ENCODE peak calls at places on chromosomes 13 and 19, in four cellular contexts. U is pancreas, R is A673, C is neural progenitor cell. M is an unnamed sample.
A peak's percentile ranks its signal among the peaks of the same experiment; 100 is the strongest.

GRCh38 chr13:94292323-94292640 is 187.2 kb downstream of the DCT start:
- DNase-seq in U (no peak), R (no peak), C (no peak), M (no peak)

GRCh38 chr13:28356506-28357064 is 138.3 kb downstream of the FLT1 start:
- DNase-seq in U (no peak), R (no peak), C (no peak), M (no peak)

GRCh38 chr19:19366691-19367396 is 38.6 kb upstream of the GATAD2A start:
- DNase-seq in U (peak; percentile 87), R (peak; percentile 87), C (peak; percentile 84), M (peak; percentile 89)

GRCh38 chr19:48419158-48419920 is 25.9 kb downstream of the GRIN2D start:
- DNase-seq in U (no peak), R (peak; percentile 71), C (peak; percentile 85), M (peak; percentile 60)

GRCh38 chr19:33064778-33065550 is at the start of gene RHPN2:
- DNase-seq in U (peak; percentile 86), R (peak; percentile 88), C (peak; percentile 91), M (peak; percentile 76)

GRCh38 chr13:83378901-83379300 is 503.4 kb downstream of the SLITRK1 start:
- DNase-seq in U (no peak), R (peak; percentile 44), C (no peak), M (no peak)

GRCh38 chr19:6503407-6504201 is 1.5 kb upstream of the TUBB4A start:
- DNase-seq in U (no peak), R (no peak), C (no peak), M (no peak)

GRCh38 chr19:12194827-12195500 is 32.1 kb downstream of the ZNF136 start:
- DNase-seq in U (peak; percentile 92), R (peak; percentile 44), C (no peak), M (peak; percentile 96)

GRCh38 chr13:78913656-78914055 is 254.7 kb upstream of the OBI1 start:
- DNase-seq in U (no peak), R (no peak), C (no peak), M (no peak)

GRCh38 chr13:30730526-30730925 is 4.8 kb upstream of the ALOX5AP start:
- DNase-seq in U (no peak), R (no peak), C (peak; percentile 68), M (no peak)

GRCh38 chr13:46476174-46476573 is 76.8 kb upstream of the LRCH1 start:
- DNase-seq in U (no peak), R (no peak), C (no peak), M (no peak)

GRCh38 chr19:48624067-48624594 is 4.8 kb downstream of the SPHK2 start:
- DNase-seq in U (peak; percentile 97), R (peak; percentile 99), C (peak; percentile 100), M (peak; percentile 99)

GRCh38 chr19:46786236-46787039 is 2.0 kb downstream of the SLC1A5 start:
- DNase-seq in U (peak; percentile 65), R (peak; percentile 85), C (peak; percentile 59), M (peak; percentile 73)

GRCh38 chr13:33785384-33785783 is 32.6 kb upstream of the RFC3 start:
- DNase-seq in U (no peak), R (no peak), C (no peak), M (no peak)

GRCh38 chr13:45341799-45342584 is 1.0 kb upstream of the TPT1 start:
- DNase-seq in U (no peak), R (peak; percentile 53), C (no peak), M (no peak)

GRCh38 chr13:80037505-80037888 is 303.4 kb downstream of the SPRY2 start:
- DNase-seq in U (no peak), R (no peak), C (no peak), M (no peak)

GRCh38 chr13:112651750-112652511 is 37.9 kb upstream of the ATP11A start:
- DNase-seq in U (no peak), R (no peak), C (no peak), M (no peak)

GRCh38 chr13:105825071-105825470 is 710.4 kb downstream of the EFNB2 start:
- DNase-seq in U (no peak), R (no peak), C (no peak), M (no peak)

DNA sequence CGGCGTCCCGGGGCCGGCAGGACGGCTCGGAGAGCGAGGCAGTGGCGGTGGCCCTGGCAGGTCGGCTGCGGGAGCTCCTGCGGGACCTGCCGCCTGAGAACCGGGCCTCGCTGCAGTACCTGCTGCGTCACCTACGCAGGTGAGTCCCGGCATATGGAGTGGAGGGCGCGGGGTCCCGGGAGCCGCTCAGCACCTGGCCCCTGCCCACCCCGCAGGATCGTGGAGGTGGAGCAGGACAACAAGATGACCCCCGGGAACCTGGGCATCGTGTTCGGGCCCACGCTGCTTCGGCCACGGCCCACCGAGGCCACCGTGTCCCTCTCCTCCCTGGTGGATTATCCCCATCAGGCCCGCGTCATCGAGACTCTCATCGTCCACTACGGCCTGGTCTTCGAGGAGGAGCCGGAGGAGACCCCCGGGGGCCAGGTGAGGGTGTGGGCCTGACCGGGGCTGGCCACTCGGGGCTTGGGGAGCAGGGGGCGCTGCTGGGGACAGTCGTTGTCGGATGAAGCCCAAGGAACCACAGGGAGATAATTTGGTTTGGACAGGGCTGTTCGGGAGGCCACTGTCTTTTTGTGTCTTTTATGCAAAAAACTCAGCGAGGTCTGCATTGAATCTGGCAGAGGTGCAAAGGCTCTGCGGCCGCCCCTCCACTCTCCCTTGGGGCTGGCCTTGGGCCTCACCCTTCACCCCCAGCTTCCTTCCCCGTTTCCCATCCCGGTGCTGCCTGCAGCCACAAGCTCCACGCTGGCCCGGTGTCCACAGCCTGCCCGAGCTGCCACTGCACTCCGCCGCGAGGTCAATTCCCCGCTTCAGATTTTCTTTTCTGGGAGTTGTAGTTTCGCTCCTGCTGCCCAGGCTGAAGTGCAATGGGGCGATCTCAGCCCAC is 12.0 kb downstream of the POLR2E start:
- DNase-seq in U (peak; percentile 61), R (no peak), C (no peak), M (no peak)
- H3K4me3 ChIP-seq in U (peak overlapping the region; percentile 17), R (no peak overlapping the region), C (peak overlapping the region; percentile 57), M (no peak overlapping the region)

DNA sequence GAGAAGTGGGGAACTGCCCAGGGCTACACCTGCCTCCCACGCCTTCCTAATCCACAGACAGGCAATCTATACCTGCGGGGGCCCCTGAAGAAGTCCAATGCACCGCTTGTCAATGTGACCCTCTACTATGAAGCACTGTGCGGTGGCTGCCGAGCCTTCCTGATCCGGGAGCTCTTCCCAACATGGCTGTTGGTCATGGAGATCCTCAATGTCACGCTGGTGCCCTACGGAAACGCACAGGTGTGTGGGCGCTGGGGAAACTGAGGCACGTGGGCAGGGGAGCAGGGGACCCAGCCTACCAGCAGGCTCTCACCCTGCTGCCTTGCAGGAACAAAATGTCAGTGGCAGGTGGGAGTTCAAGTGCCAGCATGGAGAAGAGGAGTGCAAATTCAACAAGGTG is 1.4 kb downstream of the IFI30 start:
- DNase-seq in U (no peak), R (no peak), C (no peak), M (no peak)
- H3K4me3 ChIP-seq in U (no peak overlapping the region), R (no peak overlapping the region), C (no peak overlapping the region), M (no peak overlapping the region)

DNA sequence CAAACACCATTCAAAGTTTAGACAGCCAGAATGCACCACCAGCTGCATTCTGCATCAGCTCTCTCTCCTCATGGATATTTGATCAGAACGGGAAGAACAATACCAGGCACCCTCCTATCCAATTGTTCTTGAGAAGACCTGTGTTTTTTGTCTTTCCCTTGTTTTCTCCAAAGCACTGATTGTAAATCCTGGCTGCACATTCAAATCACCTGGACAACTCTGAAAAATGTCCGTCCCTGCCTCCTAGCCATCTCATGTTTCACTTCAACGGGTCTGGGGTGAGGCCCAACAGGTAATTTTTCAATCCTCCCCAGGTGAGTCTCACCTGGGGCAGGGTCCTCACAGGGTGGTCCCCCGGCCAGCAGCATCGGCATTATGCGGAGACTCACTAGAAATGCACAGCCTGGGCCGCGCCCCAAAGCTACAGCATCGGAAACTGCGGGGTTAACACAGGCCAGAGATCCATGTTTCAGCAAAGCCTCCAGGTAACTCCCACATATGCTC is 5.5 kb downstream of the IRS2 start:
- DNase-seq in U (no peak), R (no peak), C (no peak), M (no peak)
- H3K4me3 ChIP-seq in U (peak overlapping the region; percentile 7), R (peak overlapping the region; percentile 82), C (peak overlapping the region; percentile 30), M (no peak overlapping the region)

DNA sequence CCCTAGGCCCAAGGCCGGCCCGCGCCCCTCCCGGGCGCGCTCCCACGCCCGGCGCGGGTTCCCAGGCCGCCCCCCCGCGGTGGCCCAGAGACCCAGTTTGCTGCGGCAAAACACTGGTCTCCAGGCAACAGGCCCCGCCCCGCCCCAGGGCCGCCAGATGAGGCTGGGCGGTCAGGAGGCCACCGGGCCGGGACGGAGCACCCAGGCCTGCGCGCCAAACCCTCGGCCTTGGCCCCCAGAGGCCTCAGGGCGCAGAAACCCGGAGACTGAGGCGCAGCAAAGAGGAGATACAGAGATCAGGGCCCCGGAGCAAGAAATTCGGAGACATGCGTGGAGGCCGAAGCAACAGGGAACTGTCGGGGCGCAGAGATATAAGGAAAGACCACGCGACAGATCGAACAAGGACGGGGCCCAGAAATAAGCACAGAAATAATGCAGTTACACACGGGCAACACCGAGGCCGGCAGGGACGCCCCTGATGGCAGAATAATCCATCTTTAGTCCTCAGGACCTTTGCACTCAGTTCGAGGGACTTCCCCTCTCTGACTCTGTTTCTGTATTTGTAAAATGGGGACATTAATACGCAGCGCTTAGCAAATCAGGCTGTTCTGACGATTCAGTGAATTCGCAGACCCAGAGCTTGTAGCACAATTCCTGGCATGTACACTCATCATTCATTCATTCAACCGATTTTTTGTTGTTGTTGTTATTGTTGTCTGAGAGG is 20.8 kb upstream of the ERCC1 start:
- DNase-seq in U (peak; percentile 95), R (peak; percentile 48), C (peak; percentile 96), M (peak; percentile 93)
- H3K4me3 ChIP-seq in U (no peak overlapping the region), R (no peak overlapping the region), C (peak overlapping the region; percentile 66), M (peak overlapping the region; percentile 57)

GRCh38 chr13:40983269-40983668 is 35.8 kb downstream of the ELF1 start:
- DNase-seq in U (no peak), R (peak; percentile 33), C (no peak), M (no peak)
- H3K4me3 ChIP-seq in U (no peak overlapping the region), R (peak overlapping the region; percentile 50), C (no peak overlapping the region), M (no peak overlapping the region)

DNA sequence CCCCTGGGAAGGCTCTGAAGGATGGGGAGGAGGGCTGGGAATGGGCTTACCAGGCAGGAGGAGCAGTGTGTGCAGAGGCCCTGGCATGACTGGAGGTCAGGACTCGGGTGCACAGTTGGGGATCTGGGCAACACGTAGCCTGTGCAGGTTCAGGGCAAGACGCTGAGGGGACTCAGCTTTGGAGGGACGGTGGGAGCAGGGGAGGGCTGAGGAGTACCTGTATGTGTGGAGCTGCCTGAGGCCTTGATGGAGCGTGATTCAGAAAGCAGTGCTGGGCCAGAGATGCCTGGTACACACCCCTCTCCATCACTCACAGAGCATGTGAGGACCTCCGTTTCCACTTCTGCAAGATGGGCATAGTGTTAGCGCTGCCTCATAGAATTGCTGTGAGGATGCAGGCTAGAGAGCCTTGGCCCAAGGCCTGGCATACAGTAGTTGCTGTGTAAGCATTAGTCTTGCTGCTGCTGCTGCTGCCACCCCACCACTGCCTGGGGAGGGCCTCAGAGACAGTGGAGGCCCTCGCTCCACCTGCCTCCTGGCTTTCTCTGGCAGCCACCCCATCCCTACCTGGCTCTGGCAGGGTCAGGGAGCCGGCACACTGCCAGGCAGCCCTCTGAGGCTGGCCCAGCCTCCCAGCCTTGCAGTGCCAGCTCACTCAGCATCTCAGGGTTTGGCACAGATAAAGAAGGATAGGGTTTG is 2.4 kb downstream of the PAK4 start:
- DNase-seq in U (peak; percentile 90), R (no peak), C (no peak), M (no peak)
- H3K4me3 ChIP-seq in U (no peak overlapping the region), R (no peak overlapping the region), C (no peak overlapping the region), M (no peak overlapping the region)

GRCh38 chr19:3882041-3882384 is 1.5 kb downstream of the ATCAY start:
- DNase-seq in U (no peak), R (no peak), C (no peak), M (no peak)
- H3K4me3 ChIP-seq in U (no peak overlapping the region), R (no peak overlapping the region), C (peak overlapping the region; percentile 83), M (peak overlapping the region; percentile 72)